ENCODE peak calls at places on chromosomes 6 and 20, in seven cellular contexts. H is RKO; K is NCI-H1092 treated with DMSO at 0.1 percent for 48 hours; Q is stimulated activated CD8-positive, alpha-beta memory T cell treated with anti-CD3 and anti-CD28 coated beads, Interleukin-15, amount 100 ng/mL, for 4 hours; T is foreskin keratinocyte; L is LNCaP clone FGC; U is right cardiac atrium. C is an unnamed sample.

GRCh38 chr6:43702522-43703440 is 15.2 kb upstream of the MRPS18A start:
- DNase-seq in H (peak; percentile 81), K (peak; percentile 22), Q (no peak), T (peak; percentile 94), L (no peak), U (peak; percentile 98), C (peak; percentile 98)

GRCh38 chr6:36029464-36029863 is 1.9 kb downstream of the MAPK14 start:
- DNase-seq in H (peak; percentile 66), K (no peak), Q (no peak), T (peak; percentile 32), L (no peak), U (no peak), C (peak; percentile 32)

GRCh38 chr6:35673755-35674154 is 15.0 kb downstream of the FKBP5 start:
- DNase-seq in H (no peak), K (no peak), Q (no peak), T (no peak), L (no peak), U (no peak), C (no peak)

GRCh38 chr6:56798163-56798562 is 155.5 kb upstream of the DST start:
- DNase-seq in H (no peak), K (no peak), Q (no peak), T (peak; percentile 27), L (peak; percentile 21), U (no peak), C (no peak)

GRCh38 chr6:88359530-88360202 is 193.5 kb upstream of the CNR1 start:
- DNase-seq in H (no peak), K (no peak), Q (no peak), T (no peak), L (no peak), U (no peak), C (peak; percentile 94)

GRCh38 chr6:56292505-56293181 is 45.3 kb upstream of the COL21A1 start:
- DNase-seq in H (peak; percentile 67), K (peak; percentile 56), Q (no peak), T (peak; percentile 41), L (peak; percentile 30), U (no peak), C (peak; percentile 58)

GRCh38 chr6:109059148-109059547 is 35.5 kb downstream of the SESN1 start:
- DNase-seq in H (no peak), K (no peak), Q (no peak), T (no peak), L (peak; percentile 42), U (no peak), C (no peak)

GRCh38 chr20:35443003-35443402 is 5.0 kb upstream of the GDF5 start:
- DNase-seq in H (no peak), K (no peak), Q (no peak), T (peak; percentile 63), L (no peak), U (no peak), C (no peak)

GRCh38 chr20:48760403-48760889 is 67.4 kb downstream of the PREX1 start:
- DNase-seq in H (peak; percentile 65), K (no peak), Q (peak; percentile 67), T (peak; percentile 31), L (no peak), U (no peak), C (no peak)

GRCh38 chr6:167665698-167666380 is 160.9 kb upstream of the AFDN start:
- DNase-seq in H (no peak), K (no peak), Q (no peak), T (no peak), L (no peak), U (peak; percentile 18), C (no peak)